ENCODE peak calls at places on chromosomes 6 and 20, in five cellular contexts. G is H1, R is mesendoderm, J is mesenchymal stem cell, H is H9. Y is an unnamed sample.
A peak's percentile ranks its signal among the peaks of the same experiment; 100 is the strongest.

GRCh38 chr6:134175532-134176282 is 123.3 kb upstream of the SLC2A12 start:
- DNase-seq in H (no peak), J (peak; percentile 83), R (peak; percentile 81), G (peak; percentile 85), Y (peak; percentile 78)

GRCh38 chr6:157381631-157382621 is 936 bp downstream of the ZDHHC14 start:
- DNase-seq in J (peak; percentile 67), R (peak; percentile 37), H (peak; percentile 49), G (peak; percentile 60), Y (peak; percentile 47)

GRCh38 chr6:105452376-105452775 is 49.5 kb upstream of the PREP start:
- DNase-seq in G (no peak), J (no peak), R (no peak), H (no peak), Y (no peak)

GRCh38 chr6:132715204-132715603 is 1.3 kb upstream of the VNN1 start:
- DNase-seq in R (peak; percentile 94), G (peak; percentile 54), H (peak; percentile 87), J (peak; percentile 83), Y (peak; percentile 76)

GRCh38 chr6:31180500-31180899 is 10.0 kb upstream of the POU5F1 start:
- DNase-seq in J (no peak), G (peak; percentile 81), R (peak; percentile 64), H (peak; percentile 86), Y (no peak)

GRCh38 chr6:22940571-22941290 is 371.4 kb downstream of the HDGFL1 start:
- DNase-seq in G (no peak), J (peak; percentile 16), R (no peak), H (no peak), Y (no peak)

GRCh38 chr6:19410477-19410876 is 426.7 kb upstream of the ID4 start:
- DNase-seq in H (no peak), G (no peak), J (no peak), R (peak; percentile 17), Y (peak; percentile 51)

GRCh38 chr6:134014588-134015137 is 37.8 kb downstream of the SLC2A12 start:
- DNase-seq in J (no peak), G (no peak), H (no peak), R (no peak), Y (peak; percentile 40)

GRCh38 chr20:50460608-50461268 is 49.4 kb upstream of the PTPN1 start:
- DNase-seq in R (peak; percentile 90), H (peak; percentile 93), G (peak; percentile 99), J (peak; percentile 86), Y (peak; percentile 75)

GRCh38 chr6:1321715-1322114 is 9.8 kb downstream of the FOXQ1 start:
- DNase-seq in G (no peak), R (no peak), H (no peak), J (peak; percentile 40), Y (peak; percentile 66)

GRCh38 chr6:11614534-11615213 is 77.1 kb downstream of the TMEM170B start:
- DNase-seq in R (no peak), J (no peak), G (no peak), H (no peak), Y (no peak)

GRCh38 chr20:46073024-46073423 is 16.7 kb downstream of the NCOA5 start:
- DNase-seq in R (no peak), G (no peak), J (no peak), H (no peak), Y (no peak)

GRCh38 chr6:72787521-72788031 is 165.7 kb downstream of the KCNQ5 start:
- DNase-seq in R (peak; percentile 84), J (peak; percentile 93), H (peak; percentile 46), G (no peak), Y (peak; percentile 78)

GRCh38 chr20:17969276-17969883 is 562 bp downstream of the MGME1 start:
- DNase-seq in H (no peak), G (no peak), J (peak; percentile 70), R (peak; percentile 86), Y (no peak)

GRCh38 chr20:8796088-8796665 is 272.7 kb upstream of the PLCB4 start:
- DNase-seq in R (no peak), G (no peak), J (no peak), H (no peak), Y (peak; percentile 26)

GRCh38 chr6:117272886-117273285 is 7.5 kb downstream of the VGLL2 start:
- DNase-seq in G (no peak), J (no peak), R (no peak), H (no peak), Y (no peak)

GRCh38 chr20:50487397-50487796 is 22.8 kb upstream of the PTPN1 start:
- DNase-seq in R (no peak), G (no peak), H (no peak), J (no peak), Y (no peak)

GRCh38 chr6:21395121-21395520 is 198.4 kb upstream of the SOX4 start:
- DNase-seq in G (no peak), J (peak; percentile 8), H (no peak), R (peak; percentile 83), Y (peak; percentile 4)

GRCh38 chr6:21392177-21392576 is 201.4 kb upstream of the SOX4 start:
- DNase-seq in J (no peak), H (no peak), G (no peak), R (no peak), Y (no peak)

GRCh38 chr6:21390537-21391213 is 202.9 kb upstream of the SOX4 start:
- DNase-seq in G (no peak), J (no peak), R (no peak), H (no peak), Y (no peak)

GRCh38 chr6:21396313-21396712 is 197.2 kb upstream of the SOX4 start:
- DNase-seq in R (no peak), H (no peak), G (no peak), J (peak; percentile 68), Y (peak; percentile 60)

GRCh38 chr6:21393426-21394165 is 200.0 kb upstream of the SOX4 start:
- DNase-seq in G (no peak), H (no peak), J (no peak), R (peak; percentile 66), Y (no peak)
- H2BK5ac ChIP-seq in G (no peak overlapping the region), H (no peak overlapping the region), J (no peak overlapping the region), R (peak overlapping the region; percentile 23), Y (no peak overlapping the region)

DNA sequence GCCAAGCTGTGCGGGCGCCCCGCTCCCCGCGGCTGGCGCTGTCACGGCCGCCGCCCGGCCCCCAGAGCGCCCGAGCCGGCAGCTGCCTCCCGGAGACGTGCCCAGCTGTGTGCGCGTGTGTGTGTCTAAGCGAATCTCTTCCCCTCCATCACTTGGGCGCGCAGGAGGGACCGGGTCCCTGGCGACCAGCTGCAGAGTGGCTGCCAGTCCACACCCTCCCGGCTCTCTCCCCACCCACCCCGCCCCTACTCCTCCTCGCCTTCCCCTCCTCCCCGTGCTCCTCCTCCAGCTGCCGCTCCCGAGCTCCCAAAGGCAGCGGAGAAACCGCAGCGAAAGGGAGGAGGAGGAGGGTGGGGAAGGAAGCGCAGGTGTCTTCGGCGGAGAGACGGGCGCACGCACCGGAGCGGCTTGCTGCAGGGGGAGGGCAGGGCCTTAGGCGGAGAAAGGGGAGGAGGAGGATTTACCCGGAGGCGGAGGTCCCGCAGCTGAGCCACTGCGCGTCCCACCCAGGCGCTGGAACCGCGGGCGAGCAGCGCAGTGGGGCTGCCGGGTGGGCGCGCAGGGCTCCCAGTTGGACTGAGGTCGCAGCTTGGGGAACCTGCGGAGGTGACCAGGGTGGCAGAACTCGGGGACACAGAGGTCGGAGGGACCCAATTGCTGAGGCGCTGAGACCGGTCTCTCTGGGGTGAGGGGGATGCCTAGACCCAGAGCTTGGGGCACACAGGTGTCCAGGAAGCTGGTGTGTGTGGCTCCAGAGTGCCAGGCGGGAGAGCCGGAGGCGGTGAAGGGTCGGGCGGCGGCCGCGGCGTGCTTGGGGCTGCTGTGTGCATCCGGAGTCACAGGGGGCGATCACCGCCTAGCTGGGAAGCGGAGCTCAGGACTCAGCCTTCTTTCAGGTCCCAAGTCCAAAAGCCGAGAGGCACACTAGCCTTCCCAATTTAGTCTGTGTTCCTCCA is at the start of gene HS3ST5:
- DNase-seq in J (peak; percentile 48), R (peak; percentile 92), H (peak; percentile 88), G (peak; percentile 89), Y (peak; percentile 8)
- H2BK15ac ChIP-seq in J (peak within 1 kb of the TSS; percentile 23), R (no peak within 1 kb of the TSS), H (no peak within 1 kb of the TSS), G (peak within 1 kb of the TSS; percentile 33), Y (no peak within 1 kb of the TSS)

DNA sequence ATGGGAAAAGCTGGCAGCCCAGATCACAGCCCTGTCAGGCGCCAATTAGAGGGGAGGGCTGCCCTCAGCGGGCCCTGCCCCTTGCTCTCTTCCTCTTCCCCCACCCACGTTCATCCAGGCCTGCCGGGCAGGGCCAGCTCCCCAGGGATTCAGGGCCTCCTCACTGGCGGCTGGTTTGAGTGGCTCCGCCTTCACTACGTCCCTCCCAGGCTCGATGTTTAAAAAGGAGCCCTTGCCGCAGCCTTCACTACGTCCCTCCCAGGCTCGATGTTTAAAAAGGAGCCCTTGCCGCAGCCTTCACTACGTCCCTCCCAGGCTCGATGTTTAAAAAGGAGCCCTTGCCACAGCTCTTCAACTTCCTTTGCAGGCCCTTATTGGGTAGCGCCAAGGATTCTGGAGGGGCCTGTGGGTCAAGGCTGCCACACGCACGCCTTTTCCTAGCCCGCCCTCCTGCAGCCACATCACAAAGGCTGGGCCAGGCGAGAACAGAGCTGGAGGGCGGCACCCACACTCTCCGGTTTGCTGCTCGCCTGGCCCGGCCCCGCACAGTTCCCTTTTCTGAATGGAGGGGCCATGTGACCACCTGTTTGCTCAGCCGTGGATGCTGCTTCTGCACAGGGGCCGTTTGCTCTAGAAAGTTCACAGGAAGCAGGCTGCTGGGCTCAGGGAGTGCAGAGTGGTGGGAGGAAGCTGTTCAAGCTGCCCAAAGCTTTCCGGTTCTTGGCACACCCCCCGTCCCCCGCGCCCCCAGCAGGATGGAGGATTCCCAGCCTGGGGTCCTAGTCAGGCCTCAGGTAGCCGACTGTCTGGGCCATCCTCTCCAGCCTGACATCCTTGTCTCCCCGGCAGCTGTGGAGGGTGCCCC is 1.6 kb downstream of the SLC17A9 start:
- DNase-seq in H (peak; percentile 71), J (peak; percentile 88), R (peak; percentile 69), G (peak; percentile 67), Y (peak; percentile 54)
- H2AK5ac ChIP-seq in H (no peak overlapping the region), J (no peak overlapping the region), R (peak overlapping the region; percentile 66), G (no peak overlapping the region), Y (peak overlapping the region; percentile 42)

GRCh38 chr20:64159286-64159680 is 5.0 kb upstream of the MYT1 start:
- DNase-seq in R (no peak), H (no peak), G (no peak), J (no peak), Y (no peak)
- H2BK5ac ChIP-seq in R (peak overlapping the region; percentile 44), H (no peak overlapping the region), G (peak overlapping the region; percentile 15), J (no peak overlapping the region), Y (no peak overlapping the region)

DNA sequence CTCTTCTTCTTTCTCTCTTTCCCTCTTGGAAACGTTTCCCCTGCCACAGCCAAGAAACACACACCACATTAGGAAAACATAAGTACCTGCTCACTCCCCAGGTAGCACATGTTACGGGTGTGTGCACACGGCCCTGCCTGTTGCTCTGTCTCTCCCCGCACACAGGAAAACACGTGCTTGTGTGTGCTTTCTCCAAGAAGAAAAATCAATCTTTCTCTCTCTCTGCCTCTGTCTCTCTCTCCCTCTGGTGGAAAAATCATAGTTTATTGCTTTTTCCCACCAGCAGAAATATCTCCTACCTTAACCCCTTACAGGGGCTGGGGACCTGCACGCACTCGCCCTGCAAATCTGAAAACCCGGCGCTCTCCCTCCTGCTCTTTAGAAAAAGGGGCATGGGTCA is 102.3 kb downstream of the EDN3 start:
- DNase-seq in H (no peak), J (no peak), R (peak; percentile 19), G (no peak), Y (no peak)
- H2BK15ac ChIP-seq in H (no peak overlapping the region), J (no peak overlapping the region), R (no peak overlapping the region), G (no peak overlapping the region), Y (no peak overlapping the region)

Y was measured in IMR-90.